ENCODE peak calls at places on chromosomes 11 and 22, in five cellular contexts. T is EL, A is substantia nigra, U is astrocyte of the spinal cord, D is NAMALWA. V is an unnamed sample.

GRCh38 chr11:132430352-132431091 is 1060.1 kb downstream of the NTM start:
- DNase-seq in D (no peak), T (peak), U (no peak), A (no peak), V (no peak)

GRCh38 chr11:71282581-71283351 is 30.4 kb upstream of the SHANK2 start:
- DNase-seq in T (no peak), U (no peak), A (no peak), D (no peak), V (no peak)

GRCh38 chr22:31160328-31160978 is 471 bp downstream of the RNF185 start:
- DNase-seq in U (peak), A (no peak), D (no peak), T (no peak), V (peak)

GRCh38 chr11:26286472-26287066 is 45.4 kb upstream of the ANO3 start:
- DNase-seq in U (peak), D (peak), A (no peak), T (peak), V (peak)

GRCh38 chr11:100010393-100010792 is 676.7 kb upstream of the ARHGAP42 start:
- DNase-seq in T (no peak), U (no peak), A (no peak), D (peak), V (peak)

GRCh38 chr22:47548953-47549740 is 786.7 kb downstream of the TBC1D22A start:
- DNase-seq in U (no peak), A (no peak), T (no peak), D (no peak), V (no peak)

GRCh38 chr11:19437760-19438159 is 197.0 kb upstream of the E2F8 start:
- DNase-seq in U (peak), A (no peak), D (no peak), T (peak), V (no peak)

GRCh38 chr11:131536159-131536558 is 165.7 kb downstream of the NTM start:
- DNase-seq in D (no peak), A (no peak), U (no peak), T (no peak), V (no peak)

GRCh38 chr11:99693941-99694492 is 673.3 kb downstream of the CNTN5 start:
- DNase-seq in T (peak), D (no peak), U (peak), A (no peak), V (peak)

GRCh38 chr11:59429924-59430516 is 3.8 kb upstream of the OR5A2 start:
- DNase-seq in U (peak), D (peak), T (peak), A (no peak), V (peak)

GRCh38 chr22:49499433-49500075 is 328.1 kb downstream of the BRD1 start:
- DNase-seq in D (no peak), U (no peak), T (no peak), A (no peak), V (no peak)

GRCh38 chr11:23112987-23113886 is 253.0 kb upstream of the CCDC179 start:
- DNase-seq in U (peak), A (no peak), T (peak), D (peak), V (peak)

GRCh38 chr22:44436656-44437492 is 61.2 kb downstream of the RTL6 start:
- DNase-seq in T (no peak), U (no peak), D (no peak), A (no peak), V (no peak)

GRCh38 chr11:69321877-69322350 is 28.0 kb downstream of the MYEOV start:
- DNase-seq in U (peak), T (peak), D (no peak), A (no peak), V (no peak)

GRCh38 chr11:70731670-70732492 is 333.6 kb downstream of the CTTN start:
- DNase-seq in U (no peak), D (no peak), A (no peak), T (no peak), V (no peak)

GRCh38 chr11:75734491-75735180 is 17.0 kb downstream of the MOGAT2 start:
- DNase-seq in U (no peak), A (no peak), D (no peak), T (no peak), V (no peak)

GRCh38 chr11:67033661-67034166 is 10.8 kb downstream of the SYT12 start:
- DNase-seq in T (peak), A (peak), U (peak), D (no peak), V (peak)

GRCh38 chr11:79159657-79160450 is 281.0 kb downstream of the TENM4 start:
- DNase-seq in T (no peak), U (no peak), A (no peak), D (no peak), V (no peak)

GRCh38 chr22:18090286-18090685 is 12.5 kb downstream of the PEX26 start:
- DNase-seq in T (no peak), D (no peak), A (no peak), U (no peak), V (no peak)

GRCh38 chr11:124481365-124482323 is 36.1 kb upstream of the OR8B8 start:
- DNase-seq in T (peak), A (no peak), D (no peak), U (peak), V (peak)

GRCh38 chr11:9613830-9614762 is 40.6 kb downstream of the WEE1 start:
- DNase-seq in T (peak), D (peak), U (peak), A (peak), V (peak)

GRCh38 chr11:33211153-33211552 is 46.0 kb upstream of the HIPK3 start:
- DNase-seq in D (no peak), U (no peak), A (no peak), T (no peak), V (no peak)

GRCh38 chr11:75275581-75275980 is 35.0 kb downstream of the TPBGL start:
- DNase-seq in D (peak), U (no peak), T (no peak), A (peak), V (no peak)

GRCh38 chr22:30485362-30485988 is 13.7 kb upstream of the SEC14L3 start:
- DNase-seq in D (peak), U (peak), A (peak), T (peak), V (peak)

GRCh38 chr22:48855013-48855412 is 972.7 kb downstream of the BRD1 start:
- DNase-seq in A (no peak), U (no peak), D (no peak), T (no peak), V (no peak)

V was measured in OCI-M1.